ENCODE peak calls at places on chromosomes 6 and 20, in four cellular contexts. One of them, this sample, is unnamed.

GRCh38 chr6:74942130-74942529 is 263.7 kb downstream of the COL12A1 start:
- DNase-seq in lower leg skin: no peak
- DNase-seq in left ventricle myocardium inferior: no peak
- DNase-seq in astrocyte of the spinal cord: peak; percentile 19
- DNase-seq in this sample: no peak

GRCh38 chr6:30042476-30042875 is 18.6 kb upstream of the POLR1H start:
- DNase-seq in lower leg skin: no peak
- DNase-seq in left ventricle myocardium inferior: no peak
- DNase-seq in astrocyte of the spinal cord: no peak
- DNase-seq in this sample: no peak

GRCh38 chr6:54992789-54993188 is 146.2 kb downstream of the FAM83B start:
- DNase-seq in lower leg skin: no peak
- DNase-seq in left ventricle myocardium inferior: no peak
- DNase-seq in astrocyte of the spinal cord: no peak
- DNase-seq in this sample: no peak

GRCh38 chr6:157755032-157755751 is 67.9 kb upstream of the SNX9 start:
- DNase-seq in lower leg skin: no peak
- DNase-seq in left ventricle myocardium inferior: no peak
- DNase-seq in astrocyte of the spinal cord: peak; percentile 57
- DNase-seq in this sample: no peak

GRCh38 chr6:141403827-141404226 is 728.9 kb upstream of the GJE1 start:
- DNase-seq in lower leg skin: no peak
- DNase-seq in left ventricle myocardium inferior: no peak
- DNase-seq in astrocyte of the spinal cord: peak; percentile 41
- DNase-seq in this sample: no peak

GRCh38 chr20:14959506-14960493 is 622.4 kb upstream of the FLRT3 start:
- DNase-seq in lower leg skin: no peak
- DNase-seq in left ventricle myocardium inferior: no peak
- DNase-seq in astrocyte of the spinal cord: no peak
- DNase-seq in this sample: no peak

GRCh38 chr6:49576618-49577017 is 26.1 kb downstream of the C6orf141 start:
- DNase-seq in lower leg skin: no peak
- DNase-seq in left ventricle myocardium inferior: no peak
- DNase-seq in astrocyte of the spinal cord: no peak
- DNase-seq in this sample: no peak

GRCh38 chr6:7050911-7051779 is 56.6 kb upstream of the RREB1 start:
- DNase-seq in lower leg skin: peak; percentile 93
- DNase-seq in left ventricle myocardium inferior: peak; percentile 36
- DNase-seq in astrocyte of the spinal cord: peak; percentile 84
- DNase-seq in this sample: peak; percentile 37

GRCh38 chr6:138211048-138211581 is 7.2 kb downstream of the PBOV1 start:
- DNase-seq in lower leg skin: no peak
- DNase-seq in left ventricle myocardium inferior: no peak
- DNase-seq in astrocyte of the spinal cord: no peak
- DNase-seq in this sample: no peak

GRCh38 chr6:54448617-54449016 is 140.4 kb downstream of the TINAG start:
- DNase-seq in lower leg skin: no peak
- DNase-seq in left ventricle myocardium inferior: no peak
- DNase-seq in astrocyte of the spinal cord: no peak
- DNase-seq in this sample: no peak

GRCh38 chr6:14703586-14703985 is 542.3 kb upstream of the JARID2 start:
- DNase-seq in lower leg skin: no peak
- DNase-seq in left ventricle myocardium inferior: no peak
- DNase-seq in astrocyte of the spinal cord: peak; percentile 94
- DNase-seq in this sample: no peak

GRCh38 chr6:14705841-14706377 is 540.0 kb upstream of the JARID2 start:
- DNase-seq in lower leg skin: no peak
- DNase-seq in left ventricle myocardium inferior: no peak
- DNase-seq in astrocyte of the spinal cord: no peak
- DNase-seq in this sample: no peak

GRCh38 chr6:14704383-14705271 is 541.2 kb upstream of the JARID2 start:
- DNase-seq in lower leg skin: no peak
- DNase-seq in left ventricle myocardium inferior: no peak
- DNase-seq in astrocyte of the spinal cord: no peak
- DNase-seq in this sample: no peak

GRCh38 chr6:14700202-14700601 is 545.7 kb upstream of the JARID2 start:
- DNase-seq in lower leg skin: no peak
- DNase-seq in left ventricle myocardium inferior: no peak
- DNase-seq in astrocyte of the spinal cord: no peak
- DNase-seq in this sample: no peak

DNA sequence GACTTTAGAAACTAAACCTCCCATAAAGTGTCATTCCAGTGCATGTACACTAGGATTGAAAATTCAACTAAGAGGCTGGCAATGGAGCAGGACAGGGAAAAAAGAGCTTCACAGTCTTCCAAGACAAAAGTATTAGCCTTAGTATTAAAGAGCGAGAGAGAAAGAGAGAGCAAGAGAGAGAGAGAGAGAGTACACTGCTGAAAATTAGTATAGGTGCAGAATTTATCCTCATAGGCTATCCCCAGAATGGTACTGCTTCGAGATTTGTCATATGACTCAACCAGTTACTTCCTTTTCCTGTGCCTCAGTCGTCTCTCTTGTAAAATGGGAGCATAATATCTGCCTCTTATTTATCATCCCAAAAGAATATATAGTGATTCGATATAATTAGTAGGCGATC is 543.2 kb upstream of the JARID2 start:
- DNase-seq in lower leg skin: no peak
- DNase-seq in left ventricle myocardium inferior: no peak
- DNase-seq in astrocyte of the spinal cord: no peak
- DNase-seq in this sample: no peak
- TF ChIP-seq CTCF in lower leg skin: no peak
- TF ChIP-seq CTCF in left ventricle myocardium inferior: no peak
- TF ChIP-seq CTCF in astrocyte of the spinal cord: no peak
- TF ChIP-seq CTCF in this sample: no peak

GRCh38 chr20:1810926-1811620 is 84.1 kb upstream of the SIRPA start:
- DNase-seq in lower leg skin: peak; percentile 82
- DNase-seq in left ventricle myocardium inferior: peak; percentile 19
- DNase-seq in astrocyte of the spinal cord: peak; percentile 55
- DNase-seq in this sample: no peak
- H3K4me3 ChIP-seq in lower leg skin: no peak overlapping the region
- H3K4me3 ChIP-seq in left ventricle myocardium inferior: no peak overlapping the region
- H3K4me3 ChIP-seq in astrocyte of the spinal cord: no peak overlapping the region
- H3K4me3 ChIP-seq in this sample: no peak overlapping the region

GRCh38 chr6:31712296-31712695 is 2.9 kb upstream of the LY6G6D start:
- DNase-seq in lower leg skin: no peak
- DNase-seq in left ventricle myocardium inferior: no peak
- DNase-seq in astrocyte of the spinal cord: no peak
- DNase-seq in this sample: no peak
- TF ChIP-seq CTCF in lower leg skin: no peak
- TF ChIP-seq CTCF in left ventricle myocardium inferior: peak; percentile 36
- TF ChIP-seq CTCF in astrocyte of the spinal cord: no peak
- TF ChIP-seq CTCF in this sample: no peak

DNA sequence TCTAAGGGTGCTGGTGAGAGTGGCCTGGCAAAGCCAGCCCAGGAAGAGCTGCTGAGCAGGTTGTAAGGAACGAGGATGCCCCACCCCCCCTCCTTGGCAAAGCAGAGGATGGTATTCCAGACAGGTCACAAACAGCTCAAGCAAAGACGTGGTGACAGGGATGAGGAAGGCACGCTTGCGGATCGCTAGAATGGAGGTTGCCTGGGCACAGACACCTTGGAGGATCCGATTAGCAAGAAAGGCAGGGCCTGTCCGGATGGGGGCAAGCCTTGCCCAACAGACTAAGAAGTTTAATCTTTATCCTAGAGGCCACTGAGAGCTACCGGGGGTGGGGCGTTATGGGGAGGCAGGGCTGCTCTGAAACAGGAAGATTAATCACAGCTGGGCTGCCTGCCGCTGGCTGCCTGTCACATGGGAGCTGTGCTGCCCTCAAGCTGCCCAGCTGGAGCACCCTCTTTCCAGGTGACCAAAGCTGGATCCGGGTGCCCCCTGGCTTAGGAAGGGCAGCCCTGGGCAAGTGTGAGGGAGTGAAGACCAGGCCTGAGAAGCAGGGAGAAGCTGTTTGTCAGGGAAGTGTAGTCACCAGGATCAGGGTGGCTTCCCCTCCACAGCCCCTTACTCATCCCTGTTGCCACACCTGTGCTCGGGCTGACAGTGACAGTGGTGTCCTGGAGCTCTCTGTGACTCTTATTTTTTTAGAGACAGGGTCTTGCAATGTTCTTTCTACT is 9.2 kb upstream of the MAPK13 start:
- DNase-seq in lower leg skin: peak; percentile 93
- DNase-seq in left ventricle myocardium inferior: peak; percentile 45
- DNase-seq in astrocyte of the spinal cord: no peak
- DNase-seq in this sample: peak; percentile 54
- H3K4me3 ChIP-seq in lower leg skin: no peak overlapping the region
- H3K4me3 ChIP-seq in left ventricle myocardium inferior: peak overlapping the region; percentile 11
- H3K4me3 ChIP-seq in astrocyte of the spinal cord: no peak overlapping the region
- H3K4me3 ChIP-seq in this sample: peak overlapping the region; percentile 46